ENCODE peak calls at places on chromosome 19, in ten cellular contexts. S is KG1, I is Karpas-422, B is HT1080, M is kidney tubule cell, A is ecto neural progenitor cell, J is fibroblast of the aortic adventitia, Z is kidney epithelial cell, G is D341Med, K is bronchial epithelial cell. C is an unnamed sample.

GRCh38 chr19:32191921-32192320 is 153.5 kb upstream of the ZNF507 start:
- DNase-seq in A (no peak), M (no peak), B (no peak), J (no peak), S (no peak), K (no peak), Z (no peak), I (no peak), G (no peak), C (no peak)

GRCh38 chr19:50975766-50976165 is 6.4 kb upstream of the KLK6 start:
- DNase-seq in K (peak; percentile 53), S (no peak), J (no peak), I (no peak), Z (no peak), G (no peak), B (peak; percentile 50), A (no peak), M (peak; percentile 61), C (no peak)

GRCh38 chr19:13098291-13099072 is 4.2 kb downstream of the LYL1 start:
- DNase-seq in K (peak; percentile 16), Z (no peak), I (peak; percentile 71), M (no peak), G (no peak), A (no peak), S (no peak), B (no peak), J (no peak), C (no peak)

GRCh38 chr19:48596237-48596636 is 10.3 kb upstream of the SPACA4 start:
- DNase-seq in G (no peak), J (no peak), Z (no peak), B (no peak), M (no peak), I (peak; percentile 19), S (no peak), K (no peak), A (no peak), C (no peak)

GRCh38 chr19:45729774-45730388 is 815 bp downstream of the FBXO46 start:
- DNase-seq in B (no peak), K (peak; percentile 60), G (no peak), Z (no peak), A (no peak), S (no peak), M (peak; percentile 48), I (peak; percentile 51), J (no peak), C (no peak)

GRCh38 chr19:4456566-4456842 is 1.1 kb downstream of the UBXN6 start:
- DNase-seq in Z (no peak), G (peak; percentile 76), B (peak; percentile 35), I (peak; percentile 66), A (peak; percentile 62), K (peak; percentile 54), J (peak; percentile 68), S (no peak), M (peak; percentile 70), C (no peak)

GRCh38 chr19:46919324-46919723 is 58.5 kb downstream of the ARHGAP35 start:
- DNase-seq in Z (peak; percentile 16), M (peak; percentile 74), K (peak; percentile 63), B (peak; percentile 78), I (no peak), A (no peak), S (no peak), J (peak; percentile 52), G (no peak), C (no peak)

GRCh38 chr19:34327851-34328250 is 37.1 kb upstream of the GPI start:
- DNase-seq in Z (no peak), A (no peak), M (no peak), J (no peak), B (no peak), I (no peak), S (no peak), G (no peak), K (no peak), C (no peak)

GRCh38 chr19:10899171-10899653 is 27.9 kb downstream of the CARM1 start:
- DNase-seq in I (no peak), B (no peak), K (peak; percentile 59), Z (no peak), M (peak; percentile 76), A (no peak), G (no peak), J (no peak), S (no peak), C (no peak)

GRCh38 chr19:16249826-16250434 is 52.2 kb downstream of the AP1M1 start:
- DNase-seq in A (no peak), B (no peak), Z (no peak), J (peak; percentile 79), S (no peak), I (no peak), M (no peak), K (no peak), G (no peak), C (no peak)

GRCh38 chr19:16824658-16825311 is 4.4 kb upstream of the SIN3B start:
- DNase-seq in G (no peak), B (peak; percentile 34), J (peak; percentile 35), I (no peak), K (peak; percentile 71), S (no peak), M (peak; percentile 78), A (no peak), Z (no peak), C (no peak)

GRCh38 chr19:43799502-43800142 is 2.6 kb downstream of the LYPD5 start:
- DNase-seq in K (peak; percentile 50), B (no peak), A (no peak), M (peak; percentile 13), J (no peak), I (no peak), G (no peak), S (no peak), Z (no peak), C (no peak)

GRCh38 chr19:52212572-52213255 is 22.9 kb downstream of the PPP2R1A start:
- DNase-seq in A (no peak), Z (no peak), S (no peak), M (no peak), G (no peak), B (no peak), J (no peak), K (no peak), I (no peak), C (no peak)

GRCh38 chr19:51091895-51092873 is 9.5 kb upstream of the KLK14 start:
- DNase-seq in S (peak; percentile 1), I (no peak), J (no peak), B (no peak), K (no peak), M (no peak), Z (no peak), A (no peak), G (no peak), C (no peak)

GRCh38 chr19:34838753-34839431 is 65.9 kb upstream of the ZNF599 start:
- DNase-seq in I (no peak), S (no peak), G (peak; percentile 63), B (no peak), M (peak; percentile 8), A (peak; percentile 78), K (no peak), J (peak; percentile 1), Z (no peak), C (no peak)

C was measured in retinal pigment epithelial cell.